ENCODE peak calls at places on chromosomes 3 and 15, in five cellular contexts. J is K562, Z is GM23338, K is sigmoid colon, B is spleen. F is an unnamed sample.

GRCh38 chr15:69841046-69841828 is 256.5 kb downstream of the TLE3 start:
- DNase-seq in Z (no peak), B (no peak), J (no peak), K (no peak), F (no peak)

GRCh38 chr3:141303481-141304223 is 64.7 kb upstream of the ZBTB38 start:
- DNase-seq in Z (peak; percentile 86), J (peak; percentile 85), B (no peak), K (no peak), F (no peak)

GRCh38 chr15:87123676-87124382 is 1044.2 kb downstream of the AGBL1 start:
- DNase-seq in B (no peak), Z (no peak), K (no peak), J (peak; percentile 1), F (no peak)

GRCh38 chr3:27484002-27484844 is at the start of gene SLC4A7:
- DNase-seq in Z (peak; percentile 98), K (peak; percentile 99), B (peak; percentile 100), J (peak; percentile 81), F (peak; percentile 99)

GRCh38 chr15:60787737-60788513 is 309.0 kb upstream of the ICE2 start:
- DNase-seq in Z (peak; percentile 66), B (no peak), K (no peak), J (peak; percentile 4), F (no peak)

GRCh38 chr3:63500196-63500595 is 152.3 kb upstream of the SNTN start:
- DNase-seq in J (no peak), B (no peak), K (no peak), Z (no peak), F (no peak)

GRCh38 chr3:58175429-58176184 is 35.2 kb downstream of the DNASE1L3 start:
- DNase-seq in Z (peak; percentile 55), K (peak; percentile 67), B (peak; percentile 41), J (peak; percentile 32), F (no peak)

GRCh38 chr3:177599331-177599730 is 402.0 kb upstream of the TBL1XR1 start:
- DNase-seq in J (no peak), B (no peak), K (no peak), Z (no peak), F (no peak)

GRCh38 chr3:178703268-178703975 is 167.2 kb downstream of the KCNMB2 start:
- DNase-seq in Z (no peak), B (no peak), K (no peak), J (no peak), F (no peak)

GRCh38 chr3:149282836-149283235 is 50.6 kb downstream of the TM4SF18 start:
- DNase-seq in K (no peak), J (no peak), Z (no peak), B (no peak), F (no peak)

GRCh38 chr3:121834079-121834730 is 655 bp downstream of the IQCB1 start:
- DNase-seq in J (peak; percentile 3), Z (peak; percentile 36), B (no peak), K (no peak), F (no peak)

GRCh38 chr3:108301695-108302404 is 5.5 kb downstream of the HHLA2 start:
- DNase-seq in K (no peak), B (no peak), J (no peak), Z (no peak), F (no peak)

GRCh38 chr15:22892333-22892732 is 53.9 kb downstream of the NIPA2 start:
- DNase-seq in B (peak; percentile 22), K (no peak), Z (no peak), J (peak; percentile 58), F (no peak)

GRCh38 chr3:80192871-80193270 is 425.1 kb upstream of the ROBO1 start:
- DNase-seq in K (no peak), J (no peak), B (no peak), Z (no peak), F (no peak)

GRCh38 chr3:36714343-36714742 is 50.0 kb downstream of the DCLK3 start:
- DNase-seq in Z (no peak), B (no peak), J (no peak), K (no peak), F (no peak)

GRCh38 chr15:62809106-62809967 is 233.2 kb upstream of the TPM1 start:
- DNase-seq in B (no peak), J (no peak), Z (no peak), K (no peak), F (no peak)

GRCh38 chr3:122687298-122687697 is 6.7 kb downstream of the PARP14 start:
- DNase-seq in J (no peak), Z (no peak), K (no peak), B (no peak), F (no peak)

GRCh38 chr15:63122002-63122893 is 587 bp downstream of the LACTB start:
- DNase-seq in J (peak; percentile 86), Z (peak; percentile 85), K (peak; percentile 93), B (peak; percentile 96), F (peak; percentile 98)

GRCh38 chr15:85125056-85125661 is 143.5 kb downstream of the PDE8A start:
- DNase-seq in Z (peak; percentile 54), J (no peak), K (no peak), B (no peak), F (no peak)

GRCh38 chr15:81400640-81401236 is 26.7 kb upstream of the TMC3 start:
- DNase-seq in Z (peak; percentile 78), J (peak; percentile 58), B (no peak), K (no peak), F (no peak)

GRCh38 chr3:99648091-99648490 is 9.7 kb downstream of the COL8A1 start:
- DNase-seq in J (no peak), B (no peak), K (no peak), Z (no peak), F (no peak)

GRCh38 chr15:62569460-62570404 is 404.6 kb upstream of the C2CD4B start:
- DNase-seq in B (no peak), Z (no peak), K (no peak), J (no peak), F (no peak)

GRCh38 chr3:17800232-17800631 is 57.8 kb upstream of the TBC1D5 start:
- DNase-seq in Z (no peak), J (no peak), K (no peak), B (no peak), F (peak; percentile 86)

GRCh38 chr15:65101418-65101890 is 13.5 kb downstream of the UBAP1L start:
- DNase-seq in K (peak; percentile 86), Z (peak; percentile 95), J (peak; percentile 68), B (no peak), F (no peak)

GRCh38 chr3:161559177-161559998 is 62.8 kb downstream of the OTOL1 start:
- DNase-seq in Z (peak; percentile 73), K (no peak), B (no peak), J (peak; percentile 20), F (no peak)

GRCh38 chr15:48577495-48577894 is 68.0 kb downstream of the FBN1 start:
- DNase-seq in B (no peak), J (no peak), K (no peak), Z (no peak), F (no peak)

GRCh38 chr3:178393833-178394232 is 142.4 kb upstream of the KCNMB2 start:
- DNase-seq in J (no peak), K (no peak), B (no peak), Z (no peak), F (no peak)

GRCh38 chr15:48719668-48720067 is 74.2 kb upstream of the FBN1 start:
- DNase-seq in Z (no peak), B (no peak), K (no peak), J (peak; percentile 38), F (no peak)

DNA sequence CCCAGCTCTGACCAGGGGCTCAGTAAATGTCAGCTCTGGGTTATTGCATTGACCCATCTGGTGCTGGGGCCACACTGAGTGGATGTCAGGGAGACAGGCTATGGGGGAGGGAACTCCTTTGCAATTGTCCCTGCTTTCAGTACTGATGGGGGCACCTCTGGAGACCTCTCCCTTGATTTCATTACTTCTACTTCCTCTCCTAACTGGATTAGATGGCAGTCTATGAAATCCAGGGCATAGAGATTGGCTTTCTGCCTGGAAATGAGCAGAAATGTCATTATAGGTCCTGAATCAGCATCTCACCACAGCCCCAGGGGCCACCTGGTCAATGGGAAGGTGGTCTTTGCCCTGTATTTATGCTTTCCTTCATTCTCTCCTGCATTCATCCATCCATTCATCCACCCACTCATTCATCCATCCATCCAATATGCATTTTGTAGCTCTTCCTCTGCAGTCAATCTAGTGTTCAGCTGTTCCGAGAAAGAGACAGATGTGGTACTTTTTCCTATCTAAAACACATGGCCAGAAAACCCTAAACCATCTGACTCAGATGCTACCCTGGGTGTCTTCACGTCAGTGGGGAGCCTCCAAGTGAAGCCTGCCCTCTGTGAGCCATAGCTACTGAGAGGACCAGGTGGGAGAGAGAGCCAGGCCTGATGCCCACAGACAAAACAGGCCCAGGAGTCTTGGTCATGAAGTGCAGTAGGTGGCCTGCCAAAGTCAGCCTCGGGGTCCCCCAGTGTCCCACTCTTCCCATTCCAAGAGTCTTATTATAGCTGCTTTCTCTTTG is 57.1 kb downstream of the CCDC33 start:
- DNase-seq in J (no peak), B (no peak), K (no peak), Z (no peak), F (no peak)
- TF ChIP-seq POLR2AphosphoS5 in J (no peak), B (no peak), K (no peak), Z (no peak), F (no peak)

DNA sequence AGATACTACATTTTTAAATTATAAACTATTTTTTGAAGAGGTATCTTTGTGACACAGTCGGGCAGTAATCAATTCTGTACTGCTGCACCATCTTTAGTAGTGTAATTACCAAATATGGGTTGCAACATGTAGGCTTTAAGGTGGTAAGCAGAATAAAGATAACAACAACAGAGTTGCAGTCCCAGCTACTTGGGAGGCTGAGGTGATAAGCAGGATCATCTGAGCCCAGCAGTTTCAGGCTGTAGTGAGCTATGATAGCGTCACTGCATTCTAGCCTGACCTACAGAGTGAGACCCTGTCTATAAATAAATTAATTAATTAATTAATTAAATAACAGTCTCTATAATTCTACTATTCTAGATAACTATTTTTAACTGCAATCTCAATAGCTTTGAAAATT is 6.0 kb downstream of the PLOD2 start:
- DNase-seq in B (no peak), J (peak; percentile 12), K (no peak), Z (no peak), F (no peak)
- H3K4me1 ChIP-seq in B (peaks cover 18% of the 10 kb centered on the region), J (no peaks in the 10 kb centered on the region), K (peaks cover 75% of the 10 kb centered on the region), Z (peaks cover 29% of the 10 kb centered on the region), F (peaks cover 90% of the 10 kb centered on the region)

DNA sequence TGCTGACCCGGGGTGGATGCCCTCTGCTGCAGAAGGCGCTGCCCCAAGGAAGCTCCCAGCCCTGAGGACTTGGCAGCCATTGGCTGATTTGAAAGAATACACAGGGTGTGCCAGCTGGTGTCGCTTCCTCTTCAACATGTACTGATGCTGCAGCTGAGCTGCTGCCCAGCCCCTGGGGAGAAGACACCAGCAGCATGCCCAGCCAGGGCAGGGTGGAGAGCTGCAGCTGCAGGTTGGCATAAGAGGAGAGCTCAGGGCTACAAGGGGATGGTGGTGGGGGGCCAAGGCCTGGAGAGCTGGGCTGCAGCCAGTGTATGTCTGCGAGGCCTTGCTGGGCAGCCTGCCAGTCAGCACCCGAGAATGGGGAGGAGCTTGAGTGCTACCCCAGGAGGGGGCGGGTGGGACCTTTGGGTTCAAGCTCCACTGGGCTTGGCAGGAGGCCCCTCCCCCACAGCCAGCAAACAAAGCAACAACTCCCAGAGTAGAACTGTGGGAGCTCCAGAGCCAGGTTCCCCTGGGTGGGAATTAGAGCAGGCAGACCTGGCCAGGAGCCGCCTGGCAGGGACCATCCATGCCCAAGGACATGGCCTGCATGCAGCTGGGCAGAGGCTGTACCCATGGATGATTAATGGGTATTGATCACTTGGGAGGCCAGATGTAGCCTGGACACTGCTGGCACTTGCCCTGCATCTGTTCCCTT is 9.2 kb upstream of the SEMA4B start:
- DNase-seq in Z (no peak), K (peak; percentile 95), J (peak; percentile 67), B (peak; percentile 94), F (no peak)
- TF ChIP-seq POLR2AphosphoS5 in Z (no peak), K (peak; percentile 51), J (no peak), B (peak; percentile 86), F (peak; percentile 51)

DNA sequence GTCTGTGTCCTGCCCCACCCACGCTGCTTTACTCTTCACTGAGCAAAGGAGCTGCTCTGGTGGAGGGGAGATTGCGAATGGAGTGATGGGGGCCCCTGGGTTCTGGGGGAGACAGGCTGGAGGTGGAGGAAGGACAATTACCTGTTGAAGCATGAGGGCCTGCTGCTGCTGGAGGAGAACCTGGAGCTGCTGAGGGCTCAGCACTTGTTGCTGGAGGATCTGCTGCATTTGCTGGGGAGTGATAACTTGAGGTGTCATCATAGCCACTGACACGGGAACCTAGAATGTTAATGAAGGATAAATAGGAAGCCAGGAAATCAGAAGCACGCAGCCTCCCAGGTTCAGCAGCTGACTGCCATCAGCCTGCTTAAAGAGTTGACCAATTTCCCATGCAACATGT is 530.0 kb downstream of the FOXP1 start:
- DNase-seq in Z (no peak), B (no peak), K (no peak), J (no peak), F (peak; percentile 57)
- H3K4me1 ChIP-seq in Z (peaks cover 99% of the 10 kb centered on the region), B (peaks cover 100% of the 10 kb centered on the region), K (peaks cover 99% of the 10 kb centered on the region), J (no peaks in the 10 kb centered on the region), F (peaks cover 89% of the 10 kb centered on the region)